ENCODE peak calls at places on chromosome 21, in ten cellular contexts. L is H4; Q is activated T-helper 1 cell treated with Interleukin-2 at 50 U/mL for 16 hours; W is GM12865; J is GM23248; B is activated CD4-positive, alpha-beta T cell treated with anti-CD3 and anti-CD28 coated beads, Interleukin-2, amount 50 U/mL, for 1 hour; Y is HTR-8/SVneo; G is Caki2; D is fibroblast of lung; U is RWPE1. V is an unnamed sample.

GRCh38 chr21:42531771-42532170 is 18.1 kb downstream of the SLC37A1 start:
- DNase-seq in L (no peak), J (no peak), W (no peak), Q (no peak), G (no peak), D (no peak), Y (no peak), B (no peak), U (no peak), V (no peak)

GRCh38 chr21:29436143-29436542 is 137.4 kb downstream of the BACH1 start:
- DNase-seq in B (peak; percentile 30), G (no peak), L (no peak), U (no peak), D (peak; percentile 59), W (no peak), Y (no peak), Q (peak; percentile 10), J (no peak), V (no peak)

GRCh38 chr21:45310446-45310845 is 22.8 kb upstream of the POFUT2 start:
- DNase-seq in G (no peak), Y (no peak), J (no peak), L (no peak), Q (no peak), D (no peak), U (no peak), W (no peak), B (no peak), V (no peak)

GRCh38 chr21:45895778-45896370 is 85.7 kb upstream of the COL6A1 start:
- DNase-seq in D (no peak), Y (no peak), W (no peak), B (no peak), Q (no peak), G (no peak), U (no peak), L (no peak), J (no peak), V (no peak)

GRCh38 chr21:45880097-45881068 is 101.2 kb upstream of the COL6A1 start:
- DNase-seq in W (peak; percentile 71), J (peak; percentile 87), Q (peak; percentile 37), L (peak; percentile 79), B (peak; percentile 67), D (peak; percentile 86), G (peak; percentile 9), U (peak; percentile 69), Y (peak; percentile 79), V (no peak)

GRCh38 chr21:29261555-29262540 is 36.9 kb upstream of the BACH1 start:
- DNase-seq in J (no peak), D (no peak), B (no peak), Y (peak; percentile 33), G (no peak), U (peak; percentile 60), L (no peak), Q (no peak), W (no peak), V (no peak)

GRCh38 chr21:33299181-33299752 is 25.5 kb upstream of the IFNAR1 start:
- DNase-seq in J (no peak), W (peak; percentile 74), B (peak; percentile 20), U (peak; percentile 48), L (no peak), G (no peak), Q (peak; percentile 16), D (no peak), Y (no peak), V (no peak)

GRCh38 chr21:35150562-35151226 is 101.6 kb upstream of the RUNX1 start:
- DNase-seq in W (no peak), D (peak; percentile 47), B (no peak), U (peak; percentile 21), Q (no peak), L (no peak), G (no peak), Y (no peak), J (peak; percentile 67), V (no peak)

GRCh38 chr21:42582422-42583149 is 68.9 kb downstream of the SLC37A1 start:
- DNase-seq in U (no peak), Q (no peak), W (no peak), D (no peak), Y (no peak), B (no peak), J (no peak), G (no peak), L (no peak), V (no peak)

GRCh38 chr21:46600305-46600704 is 4.6 kb downstream of the S100B start:
- DNase-seq in W (no peak), B (no peak), Y (no peak), G (no peak), J (no peak), D (no peak), U (no peak), L (no peak), Q (no peak), V (no peak)

GRCh38 chr21:37829447-37829846 is 86.8 kb downstream of the KCNJ6 start:
- DNase-seq in U (peak; percentile 51), L (peak; percentile 82), J (peak; percentile 85), G (peak; percentile 66), Y (peak; percentile 28), B (no peak), D (peak; percentile 66), W (peak; percentile 4), Q (no peak), V (peak; percentile 41)

GRCh38 chr21:26469789-26470188 is 103.3 kb downstream of the CYYR1 start:
- DNase-seq in Q (no peak), B (no peak), Y (peak; percentile 28), L (no peak), J (peak; percentile 81), G (peak; percentile 32), U (peak; percentile 53), W (no peak), D (peak; percentile 93), V (peak; percentile 35)

GRCh38 chr21:31182231-31183129 is 144.2 kb upstream of the KRTAP19-8 start:
- DNase-seq in G (no peak), D (no peak), Y (no peak), U (no peak), B (peak; percentile 64), W (no peak), Q (peak; percentile 32), L (no peak), J (no peak), V (no peak)

GRCh38 chr21:42991992-42992740 is 17.8 kb downstream of the PKNOX1 start:
- DNase-seq in G (peak; percentile 80), D (peak; percentile 95), Y (peak; percentile 84), B (no peak), W (peak; percentile 50), L (peak; percentile 61), J (peak; percentile 93), Q (no peak), U (peak; percentile 54), V (peak; percentile 77)

GRCh38 chr21:41851090-41851790 is 27.9 kb downstream of the PRDM15 start:
- DNase-seq in D (no peak), G (no peak), W (no peak), J (no peak), U (no peak), L (no peak), Q (no peak), B (no peak), Y (no peak), V (no peak)

GRCh38 chr21:40602105-40602504 is 244.9 kb downstream of the DSCAM start:
- DNase-seq in Y (no peak), D (no peak), U (no peak), G (no peak), L (no peak), Q (no peak), B (no peak), J (no peak), W (no peak), V (no peak)

GRCh38 chr21:16250282-16250681 is 520.5 kb downstream of the USP25 start:
- DNase-seq in U (no peak), L (no peak), Q (no peak), D (no peak), B (no peak), J (peak; percentile 23), Y (no peak), G (no peak), W (no peak), V (no peak)

GRCh38 chr21:15706686-15707085 is 23.1 kb upstream of the USP25 start:
- DNase-seq in J (peak; percentile 94), D (peak; percentile 92), W (no peak), Y (peak; percentile 69), G (peak; percentile 15), B (no peak), L (peak; percentile 23), U (peak; percentile 88), Q (no peak), V (peak; percentile 75)

GRCh38 chr21:35437941-35438340 is 388.8 kb upstream of the RUNX1 start:
- DNase-seq in L (no peak), G (no peak), U (no peak), J (no peak), D (no peak), W (no peak), Q (no peak), B (no peak), Y (no peak), V (no peak)